ENCODE peak calls at places on chromosomes 13 and 19, in six cellular contexts. I is activated CD8-positive, alpha-beta T cell treated with anti-CD3 and anti-CD28 coated beads for 36 hours; Z is AG10803; X is WERI-Rb-1; N is MCF 10A; L is HFFc6. Y is an unnamed sample.

GRCh38 chr13:110014719-110015118 is 228.3 kb upstream of the IRS2 start:
- DNase-seq in I (no peak), Z (no peak), X (no peak), N (peak), L (no peak), Y (no peak)

GRCh38 chr13:64527561-64527960 is 2702.6 kb downstream of the PCDH9 start:
- DNase-seq in I (no peak), Z (no peak), X (no peak), N (peak), L (no peak), Y (no peak)

GRCh38 chr19:13398182-13398581 is 108.1 kb downstream of the CACNA1A start:
- DNase-seq in I (no peak), Z (no peak), X (no peak), N (no peak), L (no peak), Y (no peak)

GRCh38 chr13:46182491-46182877 is 507 bp upstream of the LCP1 start:
- DNase-seq in I (peak), Z (no peak), X (no peak), N (no peak), L (no peak), Y (no peak)

GRCh38 chr13:50979187-50979586 is 69.6 kb downstream of the RNASEH2B start:
- DNase-seq in I (no peak), Z (no peak), X (no peak), N (no peak), L (no peak), Y (no peak)

GRCh38 chr13:24650157-24650556 is 30.1 kb upstream of the ATP12A start:
- DNase-seq in I (no peak), Z (peak), X (no peak), N (no peak), L (no peak), Y (no peak)

GRCh38 chr19:13839938-13840750 is 36.8 kb upstream of the NANOS3 start:
- DNase-seq in I (peak), Z (peak), X (no peak), N (peak), L (peak), Y (no peak)

GRCh38 chr19:42284641-42285341 is 15.7 kb downstream of the CIC start:
- DNase-seq in I (peak), Z (no peak), X (no peak), N (no peak), L (no peak), Y (no peak)

GRCh38 chr19:10835089-10835753 is 791 bp downstream of the TMED1 start:
- DNase-seq in I (no peak), Z (no peak), X (no peak), N (peak), L (no peak), Y (no peak)

GRCh38 chr13:39038569-39038898 is 278 bp downstream of the NHLRC3 start:
- DNase-seq in I (peak), Z (peak), X (no peak), N (no peak), L (no peak), Y (peak)

GRCh38 chr19:35329323-35329722 is 336 bp downstream of the CD22 start:
- DNase-seq in I (no peak), Z (no peak), X (no peak), N (no peak), L (no peak), Y (no peak)

GRCh38 chr19:292951-293350 is 1.7 kb upstream of the PLPP2 start:
- DNase-seq in I (no peak), Z (no peak), X (no peak), N (no peak), L (no peak), Y (peak)

DNA sequence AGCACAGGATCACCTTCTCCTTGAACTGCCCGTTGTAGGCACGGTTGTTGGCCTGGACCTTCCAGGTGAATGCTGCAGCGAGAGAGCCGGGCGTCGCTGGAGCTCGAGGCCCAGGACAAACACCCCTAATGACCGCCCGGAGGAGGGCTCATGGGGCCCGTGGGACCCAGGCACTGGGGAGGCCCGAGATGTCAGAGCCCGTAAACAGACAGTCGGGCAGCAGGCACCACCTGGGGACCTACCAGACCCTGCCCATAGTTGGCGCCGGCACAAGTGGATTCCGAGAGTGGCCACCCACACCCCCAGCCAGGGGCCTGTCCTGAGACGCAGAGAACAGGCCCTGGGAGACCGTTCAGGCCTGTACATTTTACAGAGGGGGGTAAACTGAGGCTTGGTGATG is 2.4 kb downstream of the ATP8B3 start:
- DNase-seq in I (no peak), Z (no peak), X (no peak), N (no peak), L (no peak), Y (no peak)
- TF ChIP-seq CTCF in I (no peak), Z (no peak), X (no peak), N (no peak), L (no peak), Y (no peak)

GRCh38 chr19:16051254-16052025 is 24.9 kb upstream of the TPM4 start:
- DNase-seq in I (peak), Z (no peak), X (no peak), N (peak), L (no peak), Y (no peak)
- TF ChIP-seq CTCF in I (peak), Z (no peak), X (no peak), N (no peak), L (no peak), Y (no peak)

DNA sequence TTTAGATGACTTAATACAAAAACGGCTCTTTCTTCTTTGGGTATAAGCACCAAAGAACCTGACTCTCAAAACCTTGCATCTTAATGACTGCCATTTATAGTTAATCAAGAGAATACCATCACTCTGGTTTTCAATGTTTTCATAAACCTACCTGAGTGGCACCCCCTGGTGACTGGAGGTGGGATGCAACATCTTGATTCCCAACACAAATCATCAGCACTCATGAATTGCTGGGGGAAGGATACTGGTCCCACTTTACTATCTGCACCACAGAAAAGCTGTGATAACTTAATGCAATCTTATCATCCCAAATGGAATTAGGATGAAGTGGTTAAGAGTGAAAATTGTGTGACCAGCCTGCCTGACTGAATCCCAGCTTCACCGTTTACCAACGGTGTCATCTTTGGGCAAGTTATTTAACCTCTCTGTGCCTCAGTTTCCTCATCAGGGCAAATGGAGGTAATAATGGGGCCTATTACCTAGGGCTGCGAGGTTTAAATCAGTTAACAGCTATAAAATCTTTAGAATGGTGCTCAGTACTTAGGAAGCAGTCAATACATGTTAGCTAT is 366.4 kb downstream of the KLF12 start:
- DNase-seq in I (peak), Z (no peak), X (peak), N (peak), L (peak), Y (no peak)
- TF ChIP-seq CTCF in I (peak), Z (peak), X (peak), N (no peak), L (peak), Y (peak)

DNA sequence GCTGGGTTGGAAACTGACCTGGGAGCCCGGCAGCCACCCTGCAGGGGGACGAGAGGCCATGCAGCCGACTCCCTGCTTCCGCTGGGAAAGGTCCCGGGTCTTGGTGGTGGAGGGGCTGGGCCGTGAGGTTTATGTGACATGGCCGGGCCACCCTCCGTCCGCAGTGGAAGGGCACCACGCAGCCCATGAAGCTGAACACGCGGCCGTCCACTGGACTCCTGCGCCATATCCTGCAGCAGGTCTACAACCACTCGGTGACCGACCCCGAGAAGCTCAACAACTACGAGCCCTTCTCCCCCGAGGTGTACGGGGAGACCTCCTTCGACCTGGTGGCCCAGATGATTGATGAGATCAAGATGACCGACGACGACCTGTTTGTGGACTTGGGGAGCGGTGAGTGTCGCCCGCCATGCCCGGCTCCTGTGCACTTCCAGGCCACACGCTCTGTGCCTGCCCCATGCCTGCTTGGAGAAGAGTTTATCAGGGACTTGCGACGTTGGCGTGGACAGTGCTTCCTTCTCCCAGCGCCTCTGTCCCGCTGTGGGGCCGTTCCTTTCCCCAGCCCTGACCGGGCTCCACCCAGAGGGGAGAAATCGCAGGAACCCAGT is 27.2 kb downstream of the DOT1L start:
- DNase-seq in I (no peak), Z (no peak), X (no peak), N (no peak), L (no peak), Y (no peak)
- TF ChIP-seq CTCF in I (no peak), Z (no peak), X (no peak), N (no peak), L (no peak), Y (no peak)

DNA sequence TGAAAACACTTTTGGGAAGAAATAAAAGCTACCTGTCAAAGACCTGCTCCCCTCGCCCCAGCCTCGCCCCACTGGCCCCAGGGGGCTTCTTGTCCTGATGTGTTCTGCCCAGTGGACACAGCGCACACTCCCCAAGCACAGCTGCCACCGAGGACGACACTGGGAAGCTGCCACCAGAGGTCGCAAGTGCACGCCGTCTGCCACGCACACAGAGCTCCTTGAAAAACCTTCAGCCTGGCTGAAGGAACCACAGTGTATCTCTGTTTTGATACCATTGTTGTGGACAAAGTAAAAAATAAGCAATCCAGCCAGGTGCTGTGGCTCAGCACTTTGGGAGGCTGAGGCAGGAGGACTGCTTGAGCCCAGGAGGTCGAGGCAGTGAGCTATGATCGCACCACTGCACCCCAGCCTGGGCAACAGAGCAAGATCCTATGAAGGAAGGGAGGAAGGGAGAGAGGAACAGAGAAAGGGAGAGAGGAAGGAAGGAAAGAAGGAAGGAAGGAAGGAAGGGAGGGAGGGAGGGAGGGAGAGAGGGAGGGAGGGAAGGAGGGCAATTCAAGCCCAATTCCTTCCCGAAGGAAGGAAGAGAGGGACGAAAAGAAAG is 57.3 kb downstream of the CEBPG start:
- DNase-seq in I (peak), Z (peak), X (peak), N (peak), L (peak), Y (peak)
- TF ChIP-seq CTCF in I (peak), Z (peak), X (peak), N (peak), L (peak), Y (peak)

GRCh38 chr19:33720691-33721682 is 75.7 kb upstream of the KCTD15 start:
- DNase-seq in I (no peak), Z (no peak), X (no peak), N (no peak), L (no peak), Y (no peak)
- TF ChIP-seq CTCF in I (no peak), Z (no peak), X (peak), N (no peak), L (peak), Y (no peak)

GRCh38 chr19:19490247-19490968 is 24.9 kb downstream of the TSSK6 start:
- DNase-seq in I (peak), Z (peak), X (peak), N (peak), L (peak), Y (peak)
- TF ChIP-seq CTCF in I (peak), Z (peak), X (peak), N (peak), L (peak), Y (peak)